ENCODE peak calls at places on chromosomes 16 and 17, in nine cellular contexts. D is heart left ventricle, G is lower leg skin, Q is testis, T is thyroid gland, V is tibial nerve, S is prostate gland, L is body of pancreas, K is sigmoid colon. P is an unnamed sample.

GRCh38 chr17:34974179-34974578 is 6.1 kb upstream of the LIG3 start:
- DNase-seq in D (no peak), G (no peak), Q (no peak), T (no peak), V (no peak), S (no peak), L (no peak), K (no peak), P (no peak)

GRCh38 chr17:6020376-6021010 is 49.7 kb upstream of the WSCD1 start:
- DNase-seq in D (no peak), G (no peak), Q (no peak), T (no peak), V (no peak), S (no peak), L (no peak), K (no peak), P (no peak)

GRCh38 chr16:4053663-4054479 is 62.4 kb downstream of the ADCY9 start:
- DNase-seq in D (peak), G (peak), Q (no peak), T (no peak), V (peak), S (peak), L (peak), K (peak), P (no peak)

GRCh38 chr17:80826955-80827645 is 164.5 kb upstream of the CHMP6 start:
- DNase-seq in D (peak), G (peak), Q (no peak), T (peak), V (peak), S (no peak), L (no peak), K (peak), P (peak)

GRCh38 chr16:69240336-69240735 is 53.4 kb downstream of the SNTB2 start:
- DNase-seq in D (no peak), G (no peak), Q (no peak), T (no peak), V (no peak), S (no peak), L (no peak), K (no peak), P (no peak)

GRCh38 chr17:44844390-44844830 is 3.3 kb upstream of the HIGD1B start:
- DNase-seq in D (peak), G (no peak), Q (no peak), T (no peak), V (no peak), S (no peak), L (no peak), K (no peak), P (no peak)

GRCh38 chr16:55496509-55497145 is 12.2 kb upstream of the LPCAT2 start:
- DNase-seq in D (no peak), G (peak), Q (no peak), T (no peak), V (no peak), S (no peak), L (no peak), K (no peak), P (no peak)

GRCh38 chr16:1823821-1824220 is 2.8 kb downstream of the HAGH start:
- DNase-seq in D (no peak), G (no peak), Q (peak), T (peak), V (no peak), S (no peak), L (peak), K (no peak), P (peak)

GRCh38 chr16:3074860-3075545 is 9.6 kb downstream of the IL32 start:
- DNase-seq in D (no peak), G (no peak), Q (no peak), T (no peak), V (no peak), S (no peak), L (no peak), K (no peak), P (no peak)

GRCh38 chr17:62134397-62134796 is 69.3 kb upstream of the MED13 start:
- DNase-seq in D (no peak), G (no peak), Q (no peak), T (no peak), V (no peak), S (no peak), L (no peak), K (no peak), P (peak)

GRCh38 chr16:29645699-29646187 is 17.3 kb upstream of the SPN start:
- DNase-seq in D (no peak), G (no peak), Q (no peak), T (no peak), V (no peak), S (no peak), L (no peak), K (no peak), P (no peak)

GRCh38 chr17:81371910-81372760 is 23.1 kb upstream of the BAHCC1 start:
- DNase-seq in D (peak), G (no peak), Q (peak), T (peak), V (no peak), S (no peak), L (peak), K (peak), P (peak)

GRCh38 chr17:79019631-79020584 is 4.1 kb upstream of the C1QTNF1 start:
- DNase-seq in D (peak), G (peak), Q (peak), T (no peak), V (peak), S (peak), L (peak), K (peak), P (no peak)

GRCh38 chr16:25550647-25551046 is 141.1 kb upstream of the HS3ST4 start:
- DNase-seq in D (no peak), G (no peak), Q (no peak), T (no peak), V (no peak), S (no peak), L (no peak), K (no peak), P (no peak)

GRCh38 chr17:48236681-48237134 is 129.1 kb downstream of the SNX11 start:
- DNase-seq in D (no peak), G (no peak), Q (no peak), T (no peak), V (no peak), S (no peak), L (no peak), K (no peak), P (no peak)

GRCh38 chr17:57927048-57927723 is 28.0 kb downstream of the CUEDC1 start:
- DNase-seq in D (no peak), G (no peak), Q (peak), T (peak), V (peak), S (peak), L (peak), K (no peak), P (no peak)

GRCh38 chr16:84227548-84227947 is 12.3 kb downstream of the KCNG4 start:
- DNase-seq in D (no peak), G (no peak), Q (no peak), T (no peak), V (no peak), S (no peak), L (no peak), K (no peak), P (no peak)

GRCh38 chr17:30571921-30572320 is 94.7 kb downstream of the GOSR1 start:
- DNase-seq in D (no peak), G (no peak), Q (no peak), T (no peak), V (no peak), S (no peak), L (no peak), K (no peak), P (no peak)

GRCh38 chr16:84598391-84598750 is 19.5 kb downstream of the COTL1 start:
- DNase-seq in D (no peak), G (no peak), Q (no peak), T (no peak), V (no peak), S (no peak), L (no peak), K (no peak), P (no peak)

GRCh38 chr16:65547799-65548446 is 426.1 kb upstream of the CDH11 start:
- DNase-seq in D (no peak), G (no peak), Q (no peak), T (no peak), V (no peak), S (no peak), L (no peak), K (no peak), P (no peak)

GRCh38 chr16:72894291-72895151 is 153.4 kb downstream of the ZFHX3 start:
- DNase-seq in D (no peak), G (no peak), Q (peak), T (peak), V (no peak), S (no peak), L (no peak), K (peak), P (no peak)

GRCh38 chr16:87582221-87582965 is 19.9 kb upstream of the JPH3 start:
- DNase-seq in D (peak), G (peak), Q (peak), T (peak), V (peak), S (no peak), L (no peak), K (peak), P (peak)

GRCh38 chr16:17474037-17474436 is 3.3 kb upstream of the XYLT1 start:
- DNase-seq in D (no peak), G (no peak), Q (peak), T (no peak), V (no peak), S (no peak), L (no peak), K (no peak), P (no peak)

GRCh38 chr17:32445976-32446375 is 1.7 kb downstream of the PSMD11 start:
- DNase-seq in D (no peak), G (no peak), Q (no peak), T (no peak), V (no peak), S (no peak), L (no peak), K (no peak), P (no peak)

GRCh38 chr17:45294506-45294905 is 22.3 kb downstream of the MAP3K14 start:
- DNase-seq in D (no peak), G (no peak), Q (peak), T (peak), V (no peak), S (peak), L (peak), K (no peak), P (no peak)

GRCh38 chr17:35076874-35077273 is 13.4 kb upstream of the RFFL start:
- DNase-seq in D (no peak), G (no peak), Q (no peak), T (no peak), V (no peak), S (no peak), L (no peak), K (no peak), P (no peak)

GRCh38 chr16:11851301-11852091 is at the start of gene RSL1D1:
- DNase-seq in D (peak), G (peak), Q (peak), T (peak), V (peak), S (peak), L (peak), K (peak), P (peak)
- TF ChIP-seq POLR2A in D (peak), G (no peak), Q (peak), T (peak), V (peak), S (peak), L (peak), K (peak), P (peak)

GRCh38 chr16:56576585-56577299 is 11.9 kb downstream of the MT4 start:
- DNase-seq in D (peak), G (peak), Q (peak), T (peak), V (no peak), S (peak), L (peak), K (peak), P (peak)
- TF ChIP-seq POLR2A in D (no peak), G (no peak), Q (no peak), T (no peak), V (no peak), S (no peak), L (no peak), K (no peak), P (no peak)

GRCh38 chr17:28100936-28101335 is 58.5 kb downstream of the NLK start:
- DNase-seq in D (no peak), G (no peak), Q (no peak), T (no peak), V (no peak), S (no peak), L (no peak), K (no peak), P (no peak)
- TF ChIP-seq POLR2A in D (no peak), G (no peak), Q (no peak), T (no peak), V (no peak), S (no peak), L (no peak), K (no peak), P (no peak)

GRCh38 chr17:1716076-1716911 is 6.1 kb upstream of the TLCD2 start:
- DNase-seq in D (peak), G (peak), Q (peak), T (peak), V (peak), S (peak), L (peak), K (peak), P (peak)
- TF ChIP-seq POLR2A in D (peak), G (no peak), Q (peak), T (peak), V (peak), S (peak), L (peak), K (peak), P (peak)

DNA sequence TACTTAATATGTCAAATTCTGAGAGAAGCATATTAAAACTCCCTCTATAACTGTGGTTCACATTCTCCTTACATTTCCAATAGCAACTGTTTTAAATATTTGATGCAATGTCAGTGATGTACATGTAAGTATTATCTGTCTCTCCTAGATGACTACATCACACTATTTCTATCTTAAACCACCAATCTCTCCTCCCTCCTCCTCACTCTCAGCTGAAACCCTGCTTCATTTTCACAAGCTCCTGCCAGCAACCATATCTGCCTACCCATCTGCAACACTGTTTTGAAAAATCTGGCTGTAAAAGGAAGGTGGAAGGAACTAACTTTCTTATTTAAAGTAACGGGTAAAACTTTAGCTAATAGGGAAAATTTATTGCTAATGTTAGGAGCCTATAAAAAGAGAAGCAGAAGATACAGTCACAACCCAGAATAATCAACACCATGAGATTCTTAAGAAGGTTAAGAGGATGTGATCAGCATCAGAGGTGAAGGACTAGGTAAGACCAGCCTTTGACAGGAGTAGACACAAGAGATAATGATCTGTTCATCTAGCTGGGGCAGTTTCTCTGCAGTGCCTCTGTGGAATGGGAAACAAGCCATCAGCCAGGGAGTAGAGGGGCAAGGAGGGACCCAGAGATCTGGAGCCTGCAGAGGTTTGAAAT is 31.0 kb downstream of the MYH10 start:
- DNase-seq in D (no peak), G (no peak), Q (no peak), T (no peak), V (no peak), S (no peak), L (no peak), K (no peak), P (no peak)
- TF ChIP-seq POLR2A in D (no peak), G (no peak), Q (no peak), T (no peak), V (no peak), S (no peak), L (no peak), K (no peak), P (no peak)

DNA sequence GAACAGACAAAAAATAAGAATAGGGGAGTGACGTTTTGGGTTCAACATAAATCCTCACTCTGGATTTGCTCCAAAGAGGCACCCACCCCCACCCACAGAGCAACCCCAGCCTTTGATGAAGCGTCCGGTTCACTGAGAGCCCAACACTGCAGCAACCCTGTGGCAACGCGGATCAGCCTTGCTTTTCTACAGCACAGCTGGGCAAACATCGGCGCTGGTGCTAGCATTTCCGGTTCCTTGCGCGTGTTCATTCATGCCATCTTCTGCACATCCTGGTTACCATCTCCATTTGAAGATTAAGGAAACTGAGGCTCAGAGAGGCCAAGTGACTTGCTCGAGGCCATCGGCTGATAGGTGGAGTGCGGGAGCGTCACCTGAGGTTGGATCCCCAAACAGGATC is 8.7 kb upstream of the GINS2 start:
- DNase-seq in D (no peak), G (no peak), Q (no peak), T (no peak), V (no peak), S (no peak), L (no peak), K (no peak), P (no peak)
- TF ChIP-seq POLR2A in D (no peak), G (no peak), Q (no peak), T (no peak), V (no peak), S (no peak), L (no peak), K (no peak), P (no peak)

DNA sequence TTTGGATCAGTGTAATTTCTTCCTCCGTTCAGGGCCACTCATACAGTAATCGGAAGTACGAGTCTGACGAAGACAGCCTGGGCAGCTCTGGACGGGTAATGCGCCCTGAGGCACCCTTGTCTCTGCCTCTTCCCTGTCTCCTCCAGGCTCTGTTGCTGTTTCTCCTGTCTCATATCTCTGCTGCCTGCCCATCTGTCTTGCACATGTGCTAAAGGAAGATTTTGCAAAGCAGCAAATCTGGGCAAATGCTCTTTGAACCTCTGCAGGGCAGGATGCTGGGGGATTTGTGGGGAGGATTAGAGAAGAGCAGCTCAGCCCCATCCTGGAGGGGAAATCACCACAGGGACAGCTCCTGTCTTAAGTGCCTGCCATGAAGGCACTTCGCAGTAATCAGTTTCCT is 32.4 kb upstream of the POLR3E start:
- DNase-seq in D (no peak), G (no peak), Q (no peak), T (no peak), V (no peak), S (no peak), L (no peak), K (no peak), P (no peak)
- TF ChIP-seq POLR2A in D (no peak), G (no peak), Q (no peak), T (no peak), V (no peak), S (no peak), L (no peak), K (no peak), P (no peak)

DNA sequence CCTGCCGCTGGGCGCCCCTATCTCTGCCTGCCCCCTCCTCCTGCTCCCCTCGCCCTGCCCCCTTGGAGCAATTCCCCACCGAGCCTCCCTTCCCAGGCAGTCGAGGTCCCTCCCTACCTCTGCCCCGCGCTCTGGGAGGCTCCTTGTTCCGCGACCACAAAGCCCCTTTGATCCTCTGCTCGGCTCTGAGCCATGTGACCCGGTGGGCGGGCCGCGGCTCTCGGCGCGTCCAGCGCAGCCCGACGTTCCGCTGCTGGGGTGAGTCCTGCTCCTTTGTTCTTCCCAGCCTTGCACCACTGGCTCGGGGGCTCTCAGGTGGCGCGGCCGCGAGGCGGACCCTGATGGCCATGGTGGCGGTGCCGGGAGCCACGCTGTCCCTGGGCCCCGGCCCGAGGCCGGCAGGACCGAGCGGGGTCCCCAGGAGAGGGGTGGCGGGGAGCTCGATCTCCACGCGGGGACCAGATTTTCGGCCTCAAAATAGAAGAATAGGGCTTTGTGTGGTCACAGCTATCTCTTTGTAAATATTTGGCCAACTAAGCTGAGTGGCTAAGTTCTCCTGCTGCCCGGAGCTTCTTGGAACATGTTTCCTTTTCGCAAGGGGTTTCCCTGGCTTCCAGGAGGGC is 310.6 kb downstream of the SEC14L1 start:
- DNase-seq in D (peak), G (no peak), Q (peak), T (peak), V (peak), S (peak), L (peak), K (peak), P (no peak)
- TF ChIP-seq POLR2A in D (no peak), G (no peak), Q (no peak), T (no peak), V (no peak), S (peak), L (peak), K (no peak), P (no peak)

DNA sequence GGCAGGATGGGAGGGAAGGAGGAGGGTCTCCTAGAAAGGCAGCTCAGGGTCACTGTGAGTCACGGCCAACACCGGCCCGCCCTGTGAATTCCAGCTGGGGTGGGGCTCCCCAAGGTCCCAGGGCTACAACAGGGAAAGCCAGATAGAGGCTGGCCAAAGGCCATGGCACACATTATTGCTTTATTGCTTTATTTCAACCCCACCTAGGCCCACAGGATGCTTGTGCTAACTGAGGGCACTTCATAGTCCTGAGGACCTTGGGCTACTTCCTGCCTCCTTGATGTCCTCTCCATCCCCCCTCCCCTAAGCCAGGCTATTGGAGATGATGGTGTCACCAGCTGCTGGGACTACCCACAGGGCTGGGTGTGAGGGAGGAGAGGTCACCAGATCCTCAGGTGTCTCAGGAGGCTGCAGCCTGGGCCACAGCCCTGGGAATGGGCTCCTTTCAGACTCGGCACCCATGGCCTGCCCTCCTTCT is 26.1 kb downstream of the LRRC75A start:
- DNase-seq in D (no peak), G (no peak), Q (no peak), T (no peak), V (no peak), S (no peak), L (peak), K (no peak), P (no peak)
- TF ChIP-seq POLR2A in D (no peak), G (no peak), Q (no peak), T (no peak), V (no peak), S (no peak), L (no peak), K (no peak), P (no peak)